ENCODE peak calls at places on chromosomes 3 and 15, in seven cellular contexts. T, L, P, W, X, Q and J are unnamed samples.

GRCh38 chr15:52012210-52012609 is 6.8 kb upstream of the MAPK6 start:
- DNase-seq in T (no peak), L (no peak), P (no peak), W (no peak), X (no peak), Q (no peak), J (no peak)

GRCh38 chr15:45943255-45943654 is 308.4 kb downstream of the SQOR start:
- DNase-seq in T (no peak), L (no peak), P (no peak), W (no peak), X (no peak), Q (no peak), J (no peak)

GRCh38 chr15:93417156-93418077 is 328.4 kb upstream of the RGMA start:
- DNase-seq in T (peak; percentile 24), L (peak; percentile 63), P (no peak), W (peak; percentile 28), X (no peak), Q (no peak), J (no peak)

GRCh38 chr3:182484682-182485081 is 308.6 kb upstream of the ATP11B start:
- DNase-seq in T (no peak), L (no peak), P (no peak), W (no peak), X (no peak), Q (no peak), J (no peak)

GRCh38 chr3:21893250-21893649 is 142.2 kb upstream of the ZNF385D start:
- DNase-seq in T (no peak), L (no peak), P (peak; percentile 17), W (no peak), X (no peak), Q (no peak), J (peak; percentile 36)

GRCh38 chr3:55180936-55181535 is 253.2 kb upstream of the LRTM1 start:
- DNase-seq in T (no peak), L (no peak), P (no peak), W (no peak), X (no peak), Q (no peak), J (peak; percentile 51)

GRCh38 chr3:126125781-126126251 is 41.9 kb upstream of the SLC41A3 start:
- DNase-seq in T (peak; percentile 5), L (no peak), P (no peak), W (no peak), X (no peak), Q (no peak), J (no peak)

GRCh38 chr15:25688166-25688565 is 175.0 kb downstream of the ATP10A start:
- DNase-seq in T (peak; percentile 7), L (no peak), P (no peak), W (no peak), X (no peak), Q (no peak), J (no peak)

GRCh38 chr15:85615930-85616329 is 178.8 kb downstream of the KLHL25 start:
- DNase-seq in T (no peak), L (no peak), P (peak; percentile 52), W (peak; percentile 78), X (peak; percentile 17), Q (no peak), J (no peak)

GRCh38 chr15:80242132-80242769 is 9.8 kb downstream of the CTXND1 start:
- DNase-seq in T (no peak), L (peak; percentile 37), P (peak; percentile 24), W (peak; percentile 97), X (no peak), Q (no peak), J (no peak)

GRCh38 chr15:84961707-84962106 is 19.9 kb upstream of the PDE8A start:
- DNase-seq in T (no peak), L (no peak), P (peak; percentile 58), W (no peak), X (no peak), Q (no peak), J (no peak)

GRCh38 chr15:51244366-51244977 is 93.9 kb downstream of the CYP19A1 start:
- DNase-seq in T (no peak), L (no peak), P (peak; percentile 30), W (peak; percentile 39), X (no peak), Q (no peak), J (no peak)

GRCh38 chr15:94576889-94577533 is 345.6 kb downstream of the MCTP2 start:
- DNase-seq in T (no peak), L (no peak), P (no peak), W (peak; percentile 71), X (no peak), Q (no peak), J (no peak)

GRCh38 chr3:188272481-188273372 is 118.8 kb downstream of the LPP start:
- DNase-seq in T (no peak), L (no peak), P (peak; percentile 94), W (no peak), X (no peak), Q (no peak), J (peak; percentile 84)

GRCh38 chr15:64164436-64164835 is 1.6 kb upstream of the PPIB start:
- DNase-seq in T (no peak), L (no peak), P (no peak), W (no peak), X (no peak), Q (no peak), J (no peak)

GRCh38 chr3:126419886-126420786 is 25.4 kb downstream of the CFAP100 start:
- DNase-seq in T (no peak), L (no peak), P (no peak), W (peak; percentile 73), X (no peak), Q (no peak), J (no peak)

GRCh38 chr15:82971223-82971984 is 14.6 kb upstream of the RAMAC start:
- DNase-seq in T (no peak), L (no peak), P (no peak), W (no peak), X (no peak), Q (no peak), J (no peak)